ENCODE peak calls at places on chromosomes 4 and X, in six cellular contexts. One of them, this sample, is unnamed.

GRCh38 chr4:128686810-128687209 is 122.7 kb upstream of the JADE1 start:
- DNase-seq in NCI-H187: no peak
- DNase-seq in esophagus squamous epithelium: no peak
- DNase-seq in NCI-H1105: no peak
- DNase-seq in CD4-positive, alpha-beta T cell: no peak
- DNase-seq in stimulated activated CD8-positive, alpha-beta memory T cell treated with anti-CD3 and anti-CD28 coated beads, Interleukin-15, amount 100 ng/mL, for 24 hours: no peak
- DNase-seq in this sample: no peak

GRCh38 chrX:25427873-25428555 is 412.2 kb upstream of the ARX start:
- DNase-seq in NCI-H1105: no peak
- DNase-seq in stimulated activated CD8-positive, alpha-beta memory T cell treated with anti-CD3 and anti-CD28 coated beads, Interleukin-15, amount 100 ng/mL, for 24 hours: no peak
- DNase-seq in esophagus squamous epithelium: no peak
- DNase-seq in NCI-H187: no peak
- DNase-seq in CD4-positive, alpha-beta T cell: no peak
- DNase-seq in this sample: no peak

GRCh38 chr4:86432552-86433134 is 72.8 kb upstream of the MAPK10 start:
- DNase-seq in esophagus squamous epithelium: no peak
- DNase-seq in NCI-H1105: no peak
- DNase-seq in CD4-positive, alpha-beta T cell: no peak
- DNase-seq in stimulated activated CD8-positive, alpha-beta memory T cell treated with anti-CD3 and anti-CD28 coated beads, Interleukin-15, amount 100 ng/mL, for 24 hours: no peak
- DNase-seq in NCI-H187: no peak
- DNase-seq in this sample: no peak

GRCh38 chr4:36944227-36944626 is 300.3 kb upstream of the NWD2 start:
- DNase-seq in CD4-positive, alpha-beta T cell: no peak
- DNase-seq in stimulated activated CD8-positive, alpha-beta memory T cell treated with anti-CD3 and anti-CD28 coated beads, Interleukin-15, amount 100 ng/mL, for 24 hours: no peak
- DNase-seq in NCI-H1105: no peak
- DNase-seq in esophagus squamous epithelium: no peak
- DNase-seq in NCI-H187: no peak
- DNase-seq in this sample: no peak

GRCh38 chr4:26171953-26172352 is 148.9 kb upstream of the RBPJ start:
- DNase-seq in NCI-H1105: no peak
- DNase-seq in stimulated activated CD8-positive, alpha-beta memory T cell treated with anti-CD3 and anti-CD28 coated beads, Interleukin-15, amount 100 ng/mL, for 24 hours: no peak
- DNase-seq in NCI-H187: no peak
- DNase-seq in esophagus squamous epithelium: no peak
- DNase-seq in CD4-positive, alpha-beta T cell: no peak
- DNase-seq in this sample: no peak

GRCh38 chr4:157220026-157220881 is at the start of gene GRIA2:
- DNase-seq in stimulated activated CD8-positive, alpha-beta memory T cell treated with anti-CD3 and anti-CD28 coated beads, Interleukin-15, amount 100 ng/mL, for 24 hours: no peak
- DNase-seq in esophagus squamous epithelium: no peak
- DNase-seq in NCI-H1105: peak
- DNase-seq in NCI-H187: peak
- DNase-seq in CD4-positive, alpha-beta T cell: no peak
- DNase-seq in this sample: no peak

GRCh38 chr4:123827511-123827910 is 430.9 kb downstream of the SPRY1 start:
- DNase-seq in esophagus squamous epithelium: no peak
- DNase-seq in NCI-H1105: no peak
- DNase-seq in NCI-H187: no peak
- DNase-seq in stimulated activated CD8-positive, alpha-beta memory T cell treated with anti-CD3 and anti-CD28 coated beads, Interleukin-15, amount 100 ng/mL, for 24 hours: no peak
- DNase-seq in CD4-positive, alpha-beta T cell: no peak
- DNase-seq in this sample: no peak

GRCh38 chrX:101415180-101416130 is 7.4 kb downstream of the HNRNPH2 start:
- DNase-seq in CD4-positive, alpha-beta T cell: no peak
- DNase-seq in esophagus squamous epithelium: no peak
- DNase-seq in stimulated activated CD8-positive, alpha-beta memory T cell treated with anti-CD3 and anti-CD28 coated beads, Interleukin-15, amount 100 ng/mL, for 24 hours: no peak
- DNase-seq in NCI-H1105: peak
- DNase-seq in NCI-H187: peak
- DNase-seq in this sample: peak

GRCh38 chrX:136259543-136259942 is 8.3 kb upstream of the MAP7D3 start:
- DNase-seq in CD4-positive, alpha-beta T cell: no peak
- DNase-seq in NCI-H187: no peak
- DNase-seq in esophagus squamous epithelium: no peak
- DNase-seq in NCI-H1105: no peak
- DNase-seq in stimulated activated CD8-positive, alpha-beta memory T cell treated with anti-CD3 and anti-CD28 coated beads, Interleukin-15, amount 100 ng/mL, for 24 hours: no peak
- DNase-seq in this sample: no peak

GRCh38 chr4:181204109-181204508 is 1039.1 kb upstream of the TENM3 start:
- DNase-seq in esophagus squamous epithelium: no peak
- DNase-seq in NCI-H1105: no peak
- DNase-seq in stimulated activated CD8-positive, alpha-beta memory T cell treated with anti-CD3 and anti-CD28 coated beads, Interleukin-15, amount 100 ng/mL, for 24 hours: no peak
- DNase-seq in CD4-positive, alpha-beta T cell: no peak
- DNase-seq in NCI-H187: no peak
- DNase-seq in this sample: no peak

GRCh38 chrX:20224814-20225487 is 41.8 kb downstream of the RPS6KA3 start:
- DNase-seq in CD4-positive, alpha-beta T cell: no peak
- DNase-seq in NCI-H187: no peak
- DNase-seq in esophagus squamous epithelium: no peak
- DNase-seq in NCI-H1105: no peak
- DNase-seq in stimulated activated CD8-positive, alpha-beta memory T cell treated with anti-CD3 and anti-CD28 coated beads, Interleukin-15, amount 100 ng/mL, for 24 hours: no peak
- DNase-seq in this sample: no peak

GRCh38 chrX:110258552-110258951 is 59.3 kb downstream of the AMMECR1 start:
- DNase-seq in NCI-H1105: no peak
- DNase-seq in CD4-positive, alpha-beta T cell: no peak
- DNase-seq in NCI-H187: no peak
- DNase-seq in esophagus squamous epithelium: no peak
- DNase-seq in stimulated activated CD8-positive, alpha-beta memory T cell treated with anti-CD3 and anti-CD28 coated beads, Interleukin-15, amount 100 ng/mL, for 24 hours: no peak
- DNase-seq in this sample: no peak

GRCh38 chr4:151199496-151200190 is 77.3 kb upstream of the PRSS48 start:
- DNase-seq in stimulated activated CD8-positive, alpha-beta memory T cell treated with anti-CD3 and anti-CD28 coated beads, Interleukin-15, amount 100 ng/mL, for 24 hours: no peak
- DNase-seq in NCI-H1105: no peak
- DNase-seq in NCI-H187: no peak
- DNase-seq in esophagus squamous epithelium: no peak
- DNase-seq in CD4-positive, alpha-beta T cell: no peak
- DNase-seq in this sample: no peak

GRCh38 chr4:123587983-123588494 is 191.4 kb downstream of the SPRY1 start:
- DNase-seq in NCI-H187: no peak
- DNase-seq in NCI-H1105: no peak
- DNase-seq in esophagus squamous epithelium: no peak
- DNase-seq in stimulated activated CD8-positive, alpha-beta memory T cell treated with anti-CD3 and anti-CD28 coated beads, Interleukin-15, amount 100 ng/mL, for 24 hours: no peak
- DNase-seq in CD4-positive, alpha-beta T cell: no peak
- DNase-seq in this sample: no peak

GRCh38 chr4:163988391-163988790 is 493.9 kb downstream of the TMA16 start:
- DNase-seq in stimulated activated CD8-positive, alpha-beta memory T cell treated with anti-CD3 and anti-CD28 coated beads, Interleukin-15, amount 100 ng/mL, for 24 hours: no peak
- DNase-seq in NCI-H187: no peak
- DNase-seq in CD4-positive, alpha-beta T cell: no peak
- DNase-seq in NCI-H1105: no peak
- DNase-seq in esophagus squamous epithelium: no peak
- DNase-seq in this sample: no peak

GRCh38 chrX:18833071-18833731 is 125.8 kb downstream of the PPEF1 start:
- DNase-seq in stimulated activated CD8-positive, alpha-beta memory T cell treated with anti-CD3 and anti-CD28 coated beads, Interleukin-15, amount 100 ng/mL, for 24 hours: no peak
- DNase-seq in NCI-H1105: no peak
- DNase-seq in esophagus squamous epithelium: no peak
- DNase-seq in CD4-positive, alpha-beta T cell: no peak
- DNase-seq in NCI-H187: no peak
- DNase-seq in this sample: no peak